ENCODE peak calls at places on chromosomes 7 and 10, in six cellular contexts. J, G, E, V, D and B are unnamed samples.

GRCh38 chr10:89633484-89633883 is 11.6 kb downstream of the PANK1 start:
- DNase-seq in G (no peak), E (peak), V (peak), J (peak), D (no peak), B (no peak)

GRCh38 chr10:34157501-34157900 is 657.6 kb downstream of the PARD3 start:
- DNase-seq in D (no peak), G (no peak), E (no peak), J (peak), V (no peak), B (no peak)

GRCh38 chr10:114987995-114988394 is 50.0 kb downstream of the TRUB1 start:
- DNase-seq in V (no peak), D (no peak), J (peak), E (peak), G (no peak), B (no peak)

GRCh38 chr7:97801108-97801507 is 69.2 kb downstream of the TAC1 start:
- DNase-seq in D (no peak), E (no peak), V (no peak), G (no peak), J (no peak), B (no peak)

GRCh38 chr10:35640474-35640873 is 1.6 kb downstream of the FZD8 start:
- DNase-seq in E (peak), D (peak), V (peak), J (peak), G (peak), B (peak)

GRCh38 chr10:36489181-36489927 is 636.0 kb upstream of the ANKRD30A start:
- DNase-seq in E (no peak), G (no peak), J (peak), V (no peak), D (no peak), B (peak)

GRCh38 chr10:5557040-5557721 is 32.4 kb downstream of the CALML3 start:
- DNase-seq in G (no peak), E (no peak), V (no peak), D (no peak), J (no peak), B (no peak)

GRCh38 chr10:100009283-100009792 is 409 bp downstream of the DNMBP start:
- DNase-seq in J (no peak), V (peak), D (no peak), E (peak), G (no peak), B (peak)

GRCh38 chr10:49353895-49354566 is 41.9 kb downstream of the DRGX start:
- DNase-seq in E (no peak), J (no peak), G (no peak), D (no peak), V (no peak), B (no peak)

GRCh38 chr10:43318456-43318855 is 51.6 kb upstream of the RASGEF1A start:
- DNase-seq in E (no peak), J (no peak), V (no peak), G (no peak), D (no peak), B (no peak)

GRCh38 chr10:45520476-45520875 is 146.5 kb downstream of the ALOX5 start:
- DNase-seq in J (no peak), E (no peak), V (no peak), G (no peak), D (no peak), B (no peak)

GRCh38 chr7:106692450-106693051 is 31.6 kb upstream of the CCDC71L start:
- DNase-seq in G (no peak), E (no peak), J (no peak), V (no peak), D (no peak), B (no peak)

GRCh38 chr7:55310626-55311025 is 54.5 kb upstream of the LANCL2 start:
- DNase-seq in E (no peak), D (no peak), J (no peak), G (no peak), V (peak), B (no peak)

GRCh38 chr10:47029181-47029971 is 118.1 kb downstream of the PTPN20 start:
- DNase-seq in E (no peak), D (no peak), J (no peak), V (no peak), G (peak), B (no peak)

GRCh38 chr7:110779313-110779712 is 311.6 kb upstream of the LRRN3 start:
- DNase-seq in V (no peak), D (no peak), J (no peak), E (no peak), G (no peak), B (no peak)

GRCh38 chr7:90660819-90661218 is 64.7 kb downstream of the CDK14 start:
- DNase-seq in J (no peak), E (no peak), G (no peak), V (no peak), D (no peak), B (peak)

GRCh38 chr10:67401711-67402110 is 294.3 kb downstream of the CTNNA3 start:
- DNase-seq in D (no peak), V (no peak), J (no peak), G (no peak), E (no peak), B (no peak)

GRCh38 chr10:35768731-35769130 is 126.6 kb upstream of the FZD8 start:
- DNase-seq in E (no peak), G (no peak), J (no peak), V (no peak), D (no peak), B (no peak)

GRCh38 chr10:7026818-7027217 is 384.0 kb downstream of the SFMBT2 start:
- DNase-seq in D (no peak), V (no peak), G (no peak), E (no peak), J (no peak), B (no peak)

GRCh38 chr10:49076741-49077521 is 38.4 kb downstream of the VSTM4 start:
- DNase-seq in V (no peak), D (no peak), J (no peak), G (peak), E (no peak), B (no peak)

GRCh38 chr10:75061709-75062108 is 49.7 kb upstream of the SAMD8 start:
- DNase-seq in D (no peak), V (no peak), G (no peak), E (no peak), J (no peak), B (no peak)

GRCh38 chr7:121953601-121954000 is 80.6 kb downstream of the PTPRZ1 start:
- DNase-seq in D (no peak), E (no peak), J (no peak), G (no peak), V (no peak), B (no peak)
- H4K8ac ChIP-seq in D (no peak), E (no peak), J (no peak), G (no peak), V (no peak), B (no peak)

DNA sequence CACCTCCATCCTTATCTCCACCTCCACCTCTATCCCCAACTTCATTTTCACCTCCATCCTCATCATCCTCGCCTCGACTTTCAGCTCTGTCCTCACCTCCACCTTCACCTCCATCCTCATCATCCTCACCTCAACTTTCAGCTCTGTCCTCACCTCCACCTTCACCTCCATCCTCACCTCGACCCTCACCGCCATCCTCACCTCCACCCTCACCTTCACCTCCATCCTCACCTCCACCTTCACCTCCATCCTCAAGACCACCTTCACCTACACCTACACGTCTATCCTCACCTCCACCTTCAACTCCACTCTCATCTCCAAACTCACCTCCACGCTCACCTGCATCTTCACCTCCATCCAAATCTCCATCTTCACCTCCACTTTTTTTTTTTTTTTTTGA is 12.0 kb upstream of the RABGEF1 start:
- DNase-seq in D (no peak), G (no peak), V (no peak), E (no peak), J (no peak), B (no peak)
- H4K8ac ChIP-seq in D (no peak), G (no peak), V (no peak), E (no peak), J (no peak), B (no peak)

GRCh38 chr7:64889686-64890162 is 13.3 kb upstream of the ZNF273 start:
- DNase-seq in D (no peak), E (no peak), V (peak), G (peak), J (no peak), B (no peak)

GRCh38 chr7:64888561-64888900 is 14.5 kb upstream of the ZNF273 start:
- DNase-seq in V (no peak), E (peak), D (no peak), G (peak), J (no peak), B (no peak)

GRCh38 chr7:64888901-64889685 is 14.0 kb upstream of the ZNF273 start:
- DNase-seq in J (no peak), E (peak), D (no peak), V (peak), G (peak), B (no peak)

GRCh38 chr7:64886956-64887545 is 16.0 kb upstream of the ZNF273 start:
- DNase-seq in J (no peak), E (no peak), D (no peak), V (no peak), G (no peak), B (no peak)

GRCh38 chr7:64887756-64888508 is 15.1 kb upstream of the ZNF273 start:
- DNase-seq in E (no peak), J (no peak), D (no peak), V (no peak), G (peak), B (peak)
- H4K8ac ChIP-seq in E (no peak), J (no peak), D (no peak), V (no peak), G (no peak), B (no peak)

GRCh38 chr7:151175047-151175792 is 7.7 kb upstream of the GBX1 start:
- DNase-seq in J (no peak), D (no peak), G (no peak), E (no peak), V (no peak), B (no peak)
- H4K8ac ChIP-seq in J (no peak), D (no peak), G (no peak), E (no peak), V (no peak), B (no peak)

GRCh38 chr7:122829962-122830361 is 56.3 kb downstream of the CADPS2 start:
- DNase-seq in G (no peak), E (no peak), V (no peak), J (no peak), D (no peak), B (no peak)

GRCh38 chr7:122833888-122834570 is 52.2 kb downstream of the CADPS2 start:
- DNase-seq in J (no peak), D (no peak), G (no peak), E (no peak), V (no peak), B (no peak)
- H4K8ac ChIP-seq in J (no peak), D (no peak), G (no peak), E (no peak), V (no peak), B (no peak)

DNA sequence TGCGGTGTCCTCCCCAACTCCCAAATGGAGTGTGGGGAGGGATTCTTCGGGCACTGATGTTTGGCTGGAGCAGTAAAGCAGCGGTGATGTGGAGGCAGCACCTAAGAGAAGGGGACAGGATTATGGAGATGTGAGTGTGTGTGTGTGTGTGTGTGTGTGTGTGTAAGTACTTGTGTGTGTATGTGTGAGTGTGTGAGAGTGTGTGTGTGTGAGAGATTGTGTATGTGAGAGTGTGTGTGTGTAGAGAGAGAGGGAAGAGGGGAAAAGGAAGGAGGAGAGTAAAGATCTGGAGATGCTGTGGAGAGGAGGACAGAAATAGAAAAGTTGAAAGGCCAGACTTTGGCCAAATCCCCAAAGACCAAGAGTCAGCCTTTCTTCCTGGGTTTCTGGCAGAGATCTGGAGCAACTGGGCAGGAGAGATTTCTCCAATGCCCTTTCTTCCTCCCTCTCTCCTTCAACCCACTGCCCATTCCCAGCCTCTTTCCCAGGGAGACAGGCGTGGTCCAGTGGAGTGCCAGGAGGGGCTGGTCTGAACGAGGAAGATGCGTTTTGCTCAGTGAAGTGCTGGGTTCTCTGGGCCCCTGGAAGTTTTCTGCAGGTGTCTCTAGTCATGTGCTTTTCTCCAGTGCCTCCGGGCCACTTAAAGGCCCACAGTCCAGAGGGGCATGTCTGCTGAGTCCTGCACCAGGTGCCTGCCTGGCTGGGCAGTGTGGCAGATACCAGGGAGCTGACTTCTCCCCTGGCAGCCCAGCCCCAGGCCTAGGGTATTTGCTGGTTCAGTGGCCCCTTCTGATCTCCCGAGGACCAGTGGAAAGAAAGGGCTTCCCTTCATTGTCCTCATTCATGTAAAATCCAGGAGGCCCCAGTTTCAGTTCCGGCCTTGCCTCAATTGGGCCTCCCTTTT is 60.5 kb downstream of the HK1 start:
- DNase-seq in J (no peak), D (no peak), G (no peak), E (peak), V (no peak), B (no peak)
- H4K8ac ChIP-seq in J (peak), D (no peak), G (no peak), E (peak), V (peak), B (no peak)

GRCh38 chr7:129798616-129799349 is 154.0 kb downstream of the UBE2H start:
- DNase-seq in J (no peak), D (no peak), V (no peak), G (no peak), E (no peak), B (no peak)
- H4K8ac ChIP-seq in J (no peak), D (peak), V (no peak), G (no peak), E (no peak), B (no peak)